ENCODE peak calls at places on chromosomes 3 and 15, in five cellular contexts. F is stimulated activated CD4-positive, alpha-beta T cell treated with anti-CD3 and anti-CD28 coated beads, Interleukin-1b, Interleukin-23, amount 100 ng/mL, for 4 hours; O is neuronal stem cell; S is IMR-90; Q is D341Med. Z is an unnamed sample.
A peak's percentile ranks its signal among the peaks of the same experiment; 100 is the strongest.

GRCh38 chr3:161271646-161272045 is 50.5 kb downstream of the NMD3 start:
- DNase-seq in F (no peak), O (no peak), S (no peak), Q (no peak), Z (no peak)

GRCh38 chr3:11956781-11957180 is 47.4 kb upstream of the SYN2 start:
- DNase-seq in F (no peak), O (no peak), S (no peak), Q (no peak), Z (no peak)

GRCh38 chr3:52028572-52028971 is 27.8 kb downstream of the DUSP7 start:
- DNase-seq in F (no peak), O (no peak), S (peak; percentile 23), Q (no peak), Z (no peak)

GRCh38 chr3:129608087-129608935 is 1.8 kb upstream of the PLXND1 start:
- DNase-seq in F (no peak), O (no peak), S (peak; percentile 69), Q (no peak), Z (no peak)

GRCh38 chr15:90035095-90035834 is 34.1 kb downstream of the ZNF710 start:
- DNase-seq in F (no peak), O (no peak), S (peak; percentile 62), Q (no peak), Z (peak; percentile 61)

GRCh38 chr3:187770224-187770623 is 25.0 kb upstream of the BCL6 start:
- DNase-seq in F (no peak), O (no peak), S (no peak), Q (no peak), Z (no peak)

GRCh38 chr3:111277226-111277625 is 205.6 kb downstream of the NECTIN3 start:
- DNase-seq in F (no peak), O (peak; percentile 39), S (peak; percentile 74), Q (no peak), Z (no peak)

GRCh38 chr3:32947466-32948238 is 3.8 kb upstream of the CCR4 start:
- DNase-seq in F (peak; percentile 98), O (peak; percentile 63), S (peak; percentile 75), Q (peak; percentile 77), Z (peak; percentile 32)

GRCh38 chr3:139691619-139692018 is 13.8 kb upstream of the NMNAT3 start:
- DNase-seq in F (no peak), O (no peak), S (no peak), Q (no peak), Z (no peak)

GRCh38 chr3:117692416-117692995 is 982.9 kb downstream of the TUSC7 start:
- DNase-seq in F (no peak), O (no peak), S (peak; percentile 94), Q (no peak), Z (no peak)

GRCh38 chr3:134494539-134494938 is 8.7 kb downstream of the CEP63 start:
- DNase-seq in F (no peak), O (no peak), S (no peak), Q (no peak), Z (no peak)

GRCh38 chr3:126378341-126378751 is 16.4 kb upstream of the CFAP100 start:
- DNase-seq in F (no peak), O (no peak), S (no peak), Q (no peak), Z (no peak)

GRCh38 chr3:124634210-124635168 is 95.8 kb upstream of the UMPS start:
- DNase-seq in F (no peak), O (no peak), S (no peak), Q (no peak), Z (no peak)

GRCh38 chr3:89964347-89964746 is 856.9 kb downstream of the EPHA3 start:
- DNase-seq in F (no peak), O (no peak), S (peak; percentile 4), Q (no peak), Z (no peak)

GRCh38 chr15:63803106-63803886 is 30.5 kb downstream of the HERC1 start:
- DNase-seq in F (no peak), O (no peak), S (no peak), Q (no peak), Z (no peak)

GRCh38 chr15:74185949-74186348 is 12.4 kb downstream of the ISLR start:
- DNase-seq in F (no peak), O (no peak), S (no peak), Q (no peak), Z (no peak)

GRCh38 chr3:177932346-177932745 is 603.9 kb upstream of the KCNMB2 start:
- DNase-seq in F (no peak), O (no peak), S (no peak), Q (no peak), Z (no peak)

GRCh38 chr15:59255647-59256380 is 49.2 kb downstream of the LDHAL6B start:
- DNase-seq in F (no peak), O (no peak), S (peak; percentile 5), Q (no peak), Z (no peak)

GRCh38 chr3:128681277-128681829 is 30.7 kb upstream of the RPN1 start:
- DNase-seq in F (no peak), O (no peak), S (no peak), Q (no peak), Z (no peak)

GRCh38 chr3:16056210-16056607 is 118.3 kb upstream of the GALNT15 start:
- DNase-seq in F (no peak), O (no peak), S (no peak), Q (no peak), Z (no peak)

GRCh38 chr15:47587938-47588817 is 129.1 kb upstream of the SEMA6D start:
- DNase-seq in F (no peak), O (no peak), S (no peak), Q (no peak), Z (no peak)

GRCh38 chr15:34782901-34783300 is 12.4 kb downstream of the ACTC1 start:
- DNase-seq in F (no peak), O (no peak), S (no peak), Q (no peak), Z (no peak)

GRCh38 chr15:54660356-54660755 is 536.4 kb downstream of the RSL24D1 start:
- DNase-seq in F (no peak), O (no peak), S (no peak), Q (no peak), Z (no peak)

GRCh38 chr3:35505181-35505580 is 134.1 kb upstream of the ARPP21 start:
- DNase-seq in F (no peak), O (peak; percentile 75), S (no peak), Q (peak; percentile 89), Z (no peak)

GRCh38 chr15:68340711-68341671 is 63.4 kb downstream of the FEM1B start:
- DNase-seq in F (no peak), O (no peak), S (no peak), Q (no peak), Z (no peak)

GRCh38 chr3:141575879-141576743 is 89.3 kb downstream of the RASA2 start:
- DNase-seq in F (no peak), O (no peak), S (peak; percentile 40), Q (peak; percentile 25), Z (no peak)

GRCh38 chr3:40719660-40720287 is 195.0 kb downstream of the ZNF621 start:
- DNase-seq in F (no peak), O (peak; percentile 12), S (no peak), Q (no peak), Z (no peak)

GRCh38 chr15:41919954-41920538 is 26.2 kb upstream of the SPTBN5 start:
- DNase-seq in F (no peak), O (no peak), S (peak; percentile 97), Q (no peak), Z (no peak)

GRCh38 chr15:71146597-71146996 is 31.3 kb downstream of the THSD4 start:
- DNase-seq in F (no peak), O (no peak), S (no peak), Q (no peak), Z (no peak)

GRCh38 chr3:148902173-148902791 is 37.2 kb downstream of the CPA3 start:
- DNase-seq in F (no peak), O (no peak), S (peak; percentile 50), Q (no peak), Z (no peak)

GRCh38 chr3:71010731-71011455 is 572.6 kb downstream of the FOXP1 start:
- DNase-seq in F (peak; percentile 46), O (no peak), S (peak; percentile 31), Q (no peak), Z (no peak)

Z was measured in NCI-H2081 treated with DMSO at 0.1 percent for 48 hours.